ENCODE peak calls at places on chromosomes 2 and 18, in six cellular contexts. F is renal cortical epithelial cell; S is activated effector memory CD4-positive, alpha-beta T cell treated with anti-CD3 and anti-CD28 coated beads, Interleukin-2, amount 50 U/mL, for 16 hours; Y is mucosa of gallbladder; A is retina; O is activated T-cell treated with anti-CD3 and anti-CD28 coated beads for 1 hour. H is an unnamed sample.

GRCh38 chr2:120733238-120733942 is 2.3 kb upstream of the GLI2 start:
- DNase-seq in F (no peak), S (no peak), Y (no peak), A (no peak), O (no peak), H (no peak)

GRCh38 chr2:218432676-218433365 is 13.9 kb downstream of the VIL1 start:
- DNase-seq in F (no peak), S (peak), Y (no peak), A (no peak), O (no peak), H (no peak)

GRCh38 chr2:86615596-86615995 is 8.1 kb downstream of the RNF103 start:
- DNase-seq in F (no peak), S (no peak), Y (no peak), A (no peak), O (no peak), H (no peak)

GRCh38 chr2:88127888-88128653 is at the start of gene FABP1:
- DNase-seq in F (no peak), S (no peak), Y (no peak), A (no peak), O (no peak), H (no peak)

GRCh38 chr2:23148342-23148741 is 236.6 kb upstream of the KLHL29 start:
- DNase-seq in F (no peak), S (no peak), Y (no peak), A (no peak), O (no peak), H (no peak)

GRCh38 chr18:22694954-22695353 is 238.2 kb upstream of the RBBP8 start:
- DNase-seq in F (peak), S (no peak), Y (peak), A (no peak), O (no peak), H (no peak)

GRCh38 chr2:170436077-170436943 is 258.4 kb downstream of the MYO3B start:
- DNase-seq in F (no peak), S (no peak), Y (no peak), A (no peak), O (no peak), H (no peak)

GRCh38 chr18:61782545-61782944 is 110.3 kb downstream of the RNF152 start:
- DNase-seq in F (no peak), S (no peak), Y (no peak), A (no peak), O (no peak), H (no peak)

GRCh38 chr2:112092286-112093041 is 37.4 kb downstream of the TMEM87B start:
- DNase-seq in F (peak), S (no peak), Y (no peak), A (no peak), O (no peak), H (no peak)

GRCh38 chr2:204012081-204012653 is 75.6 kb downstream of the ICOS start:
- DNase-seq in F (peak), S (no peak), Y (peak), A (no peak), O (no peak), H (no peak)

GRCh38 chr18:53796042-53796729 is 428.3 kb downstream of the MBD2 start:
- DNase-seq in F (peak), S (no peak), Y (no peak), A (no peak), O (no peak), H (no peak)

GRCh38 chr2:226647626-226648518 is 151.7 kb downstream of the IRS1 start:
- DNase-seq in F (peak), S (no peak), Y (no peak), A (no peak), O (no peak), H (no peak)

GRCh38 chr2:181376999-181377398 is 80.2 kb upstream of the ITGA4 start:
- DNase-seq in F (no peak), S (no peak), Y (no peak), A (no peak), O (no peak), H (no peak)

GRCh38 chr2:230908595-230909191 is 16.3 kb downstream of the GPR55 start:
- DNase-seq in F (peak), S (peak), Y (no peak), A (peak), O (no peak), H (no peak)

GRCh38 chr2:143177081-143177786 is 48.0 kb downstream of the ARHGAP15 start:
- DNase-seq in F (peak), S (no peak), Y (no peak), A (peak), O (no peak), H (no peak)

GRCh38 chr2:43033466-43034241 is 192.8 kb downstream of the ZFP36L2 start:
- DNase-seq in F (no peak), S (no peak), Y (no peak), A (no peak), O (no peak), H (no peak)

GRCh38 chr2:223068036-223068435 is 16.0 kb downstream of the KCNE4 start:
- DNase-seq in F (no peak), S (no peak), Y (no peak), A (no peak), O (no peak), H (no peak)

GRCh38 chr2:43224131-43224570 is 2.3 kb downstream of the ZFP36L2 start:
- DNase-seq in F (no peak), S (peak), Y (peak), A (peak), O (peak), H (no peak)

GRCh38 chr2:28608829-28609400 is 113.1 kb downstream of the PLB1 start:
- DNase-seq in F (no peak), S (no peak), Y (no peak), A (no peak), O (no peak), H (no peak)

GRCh38 chr2:82986899-82987298 is 1472.2 kb downstream of the SUCLG1 start:
- DNase-seq in F (no peak), S (no peak), Y (no peak), A (no peak), O (no peak), H (no peak)

GRCh38 chr2:46392561-46393351 is 86.6 kb upstream of the TMEM247 start:
- DNase-seq in F (no peak), S (no peak), Y (no peak), A (peak), O (no peak), H (peak)

GRCh38 chr18:77899972-77900754 is 650.5 kb downstream of the GALR1 start:
- DNase-seq in F (peak), S (peak), Y (no peak), A (peak), O (peak), H (no peak)